ENCODE peak calls at places on chromosomes 6 and 20, in four cellular contexts. Z is IMR-90, R is K562, Q is H1. C is an unnamed sample.

GRCh38 chr6:22906091-22906549 is 336.8 kb downstream of the HDGFL1 start:
- DNase-seq in Z (no peak), R (no peak), Q (no peak), C (no peak)

GRCh38 chr20:19254956-19255355 is 42.5 kb downstream of the SLC24A3 start:
- DNase-seq in Z (no peak), R (no peak), Q (no peak), C (no peak)

GRCh38 chr6:25341923-25342619 is 62.9 kb downstream of the CARMIL1 start:
- DNase-seq in Z (no peak), R (no peak), Q (no peak), C (no peak)

GRCh38 chr6:80210618-80211017 is 104.1 kb downstream of the BCKDHB start:
- DNase-seq in Z (no peak), R (no peak), Q (no peak), C (no peak)

GRCh38 chr20:53677447-53678314 is 84.0 kb upstream of the ZNF217 start:
- DNase-seq in Z (peak), R (peak), Q (no peak), C (peak)

GRCh38 chr20:36391456-36391855 is 85.3 kb downstream of the DLGAP4 start:
- DNase-seq in Z (no peak), R (no peak), Q (no peak), C (no peak)

GRCh38 chr20:12053348-12053747 is 135.7 kb downstream of the BTBD3 start:
- DNase-seq in Z (peak), R (no peak), Q (no peak), C (peak)

GRCh38 chr6:132698608-132699007 is 15.2 kb downstream of the VNN1 start:
- DNase-seq in Z (no peak), R (no peak), Q (no peak), C (no peak)

GRCh38 chr6:168415149-168415992 is 25.6 kb upstream of the SMOC2 start:
- DNase-seq in Z (no peak), R (no peak), Q (peak), C (no peak)

GRCh38 chr6:54846857-54847721 is 518 bp downstream of the FAM83B start:
- DNase-seq in Z (no peak), R (no peak), Q (peak), C (no peak)

GRCh38 chr6:153103256-153103655 is 27.8 kb downstream of the RGS17 start:
- DNase-seq in Z (no peak), R (no peak), Q (no peak), C (no peak)

GRCh38 chr6:135060076-135060475 is 5.5 kb upstream of the HBS1L start:
- DNase-seq in Z (no peak), R (no peak), Q (no peak), C (no peak)

GRCh38 chr20:25574411-25574810 is 10.9 kb downstream of the NINL start:
- DNase-seq in Z (peak), R (no peak), Q (no peak), C (peak)

GRCh38 chr6:110812719-110813118 is 2.5 kb downstream of the CDK19 start:
- DNase-seq in Z (no peak), R (no peak), Q (no peak), C (no peak)

GRCh38 chr6:119119989-119120388 is 41.5 kb upstream of the FAM184A start:
- DNase-seq in Z (peak), R (no peak), Q (no peak), C (no peak)

GRCh38 chr6:3414704-3415453 is 42.0 kb downstream of the SLC22A23 start:
- DNase-seq in Z (peak), R (peak), Q (no peak), C (peak)

GRCh38 chr20:59165794-59166709 is 2.4 kb downstream of the ZNF831 start:
- DNase-seq in Z (no peak), R (no peak), Q (no peak), C (no peak)

GRCh38 chr6:2999621-3000455 is at the start of gene NQO2:
- DNase-seq in Z (peak), R (peak), Q (peak), C (peak)

GRCh38 chr6:90429713-90430112 is 133.1 kb upstream of the BACH2 start:
- DNase-seq in Z (no peak), R (no peak), Q (no peak), C (no peak)

GRCh38 chr6:128712898-128713297 is 170.0 kb upstream of the LAMA2 start:
- DNase-seq in Z (no peak), R (no peak), Q (no peak), C (no peak)

GRCh38 chr6:165925474-165926156 is 242.0 kb downstream of the TBXT start:
- DNase-seq in Z (peak), R (no peak), Q (no peak), C (no peak)

GRCh38 chr6:44575644-44576043 is 188.1 kb downstream of the CDC5L start:
- DNase-seq in Z (no peak), R (no peak), Q (no peak), C (no peak)

GRCh38 chr20:56417911-56418310 is 5.9 kb downstream of the CASS4 start:
- DNase-seq in Z (peak), R (no peak), Q (no peak), C (peak)

GRCh38 chr6:73452107-73452461 is at the start of gene CGAS:
- DNase-seq in Z (peak), R (no peak), Q (no peak), C (no peak)

GRCh38 chr6:6885521-6886088 is 222.2 kb upstream of the RREB1 start:
- DNase-seq in Z (no peak), R (peak), Q (no peak), C (no peak)

GRCh38 chr6:137517404-137517803 is 23.2 kb upstream of the OLIG3 start:
- DNase-seq in Z (no peak), R (no peak), Q (no peak), C (no peak)

GRCh38 chr6:118663993-118664985 is 12.9 kb upstream of the CEP85L start:
- DNase-seq in Z (no peak), R (no peak), Q (no peak), C (no peak)

GRCh38 chr20:59518881-59519706 is 85.2 kb upstream of the PHACTR3 start:
- DNase-seq in Z (peak), R (peak), Q (peak), C (peak)

GRCh38 chr6:104784884-104785283 is 74.8 kb downstream of the HACE1 start:
- DNase-seq in Z (peak), R (no peak), Q (no peak), C (no peak)

GRCh38 chr6:11354019-11354418 is 121.6 kb upstream of the NEDD9 start:
- DNase-seq in Z (peak), R (no peak), Q (no peak), C (no peak)

GRCh38 chr6:326896-327537 is 34.7 kb downstream of the DUSP22 start:
- DNase-seq in Z (no peak), R (no peak), Q (no peak), C (no peak)

GRCh38 chr6:4956625-4957024 is 47.2 kb downstream of the RPP40 start:
- DNase-seq in Z (no peak), R (no peak), Q (no peak), C (no peak)

GRCh38 chr6:125294036-125294435 is 7.7 kb downstream of the HDDC2 start:
- DNase-seq in Z (no peak), R (no peak), Q (no peak), C (no peak)

GRCh38 chr6:70375882-70376281 is 37.4 kb upstream of the FAM135A start:
- DNase-seq in Z (no peak), R (peak), Q (peak), C (peak)

GRCh38 chr20:44635877-44636276 is 15.6 kb downstream of the ADA start:
- DNase-seq in Z (no peak), R (no peak), Q (no peak), C (no peak)

DNA sequence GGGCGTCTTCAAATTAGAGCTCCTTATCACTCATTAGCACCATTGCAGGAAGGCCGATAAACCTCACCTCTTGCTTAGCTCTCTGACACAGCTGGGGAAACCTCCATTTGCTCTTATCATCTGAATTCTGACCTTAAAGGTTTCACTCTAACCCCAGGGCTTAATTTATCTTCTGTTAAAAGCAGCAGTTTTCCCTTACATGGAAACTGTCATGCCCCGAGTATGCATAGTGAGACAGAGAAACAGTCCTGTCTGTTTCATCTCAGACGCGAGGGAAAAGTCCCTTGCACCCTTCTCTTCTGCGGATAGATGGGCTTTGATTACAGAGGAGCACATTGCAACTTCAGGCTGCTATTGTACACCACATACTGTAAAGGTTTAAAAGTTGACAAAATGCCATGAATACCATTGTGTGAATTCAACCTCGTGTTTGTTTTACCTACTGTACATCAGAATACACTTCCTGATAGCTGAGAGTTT is 191.5 kb upstream of the BMP2 start:
- DNase-seq in Z (peak), R (no peak), Q (no peak), C (peak)
- H3K9ac ChIP-seq in Z (peak), R (no peak), Q (no peak), C (no peak)

DNA sequence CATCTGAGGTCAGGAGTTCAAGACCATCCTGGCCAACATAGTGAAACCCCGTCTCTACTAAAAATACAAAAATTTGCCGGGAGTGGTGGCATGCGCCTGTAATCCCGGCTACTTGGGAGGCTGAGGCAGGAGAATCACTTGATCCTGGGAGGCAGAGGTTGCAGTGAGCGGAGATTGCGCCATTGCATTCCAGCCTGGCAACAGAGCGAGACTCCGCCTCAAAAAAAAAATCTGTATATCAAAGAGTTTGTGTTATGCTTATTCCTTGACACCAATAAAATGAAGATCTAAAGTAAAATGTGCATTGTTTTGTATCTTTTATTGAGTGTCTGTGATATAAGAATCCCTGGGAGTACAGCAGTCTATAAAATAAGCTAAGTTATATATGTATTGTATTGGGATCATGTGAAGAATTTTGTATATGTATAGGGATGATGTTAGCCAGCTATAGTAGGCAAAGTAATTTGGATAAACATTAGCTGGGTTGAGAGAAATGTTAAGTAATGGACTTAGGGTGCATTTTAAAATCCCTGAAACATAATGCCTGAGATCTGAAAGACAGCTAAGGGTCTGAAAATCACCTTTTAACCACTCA is 10.9 kb downstream of the TBP start:
- DNase-seq in Z (no peak), R (no peak), Q (no peak), C (no peak)
- TF ChIP-seq MAFK in Z (no peak), R (no peak), Q (no peak), C (no peak)

DNA sequence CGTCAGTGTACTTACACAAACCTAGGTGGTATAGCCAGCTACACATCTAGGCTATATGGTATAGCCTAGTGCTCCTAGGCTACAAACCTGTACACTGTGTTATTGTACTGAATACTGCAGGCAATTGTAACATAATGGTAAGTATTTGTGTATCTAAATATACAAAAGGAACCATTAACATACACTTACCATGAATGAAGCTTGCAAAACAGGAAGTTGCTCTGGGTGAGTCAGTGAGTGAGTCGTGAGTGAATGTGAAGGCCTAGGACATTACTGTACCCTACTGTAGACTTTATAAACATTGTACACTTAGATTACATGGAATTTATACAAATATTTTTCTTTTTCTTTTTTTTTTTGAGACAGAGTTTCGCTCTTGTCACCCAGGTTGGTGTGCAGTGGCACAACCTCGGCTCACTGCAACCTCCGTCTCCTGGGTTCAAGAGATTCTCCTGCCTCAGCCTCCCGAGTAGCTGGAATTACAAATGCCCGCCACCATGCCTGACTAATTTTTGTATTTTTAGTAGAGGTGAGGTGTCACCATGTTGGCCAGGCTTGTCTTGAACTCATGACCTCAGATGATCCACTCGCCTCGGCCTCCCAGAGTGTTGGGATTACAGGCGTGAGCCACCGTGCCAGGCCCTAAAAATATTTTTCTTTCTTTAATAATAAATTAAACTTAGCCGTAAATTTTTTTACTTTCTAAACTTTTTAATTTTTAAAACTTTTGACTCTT is 15.4 kb upstream of the KIAA1755 start:
- DNase-seq in Z (peak), R (no peak), Q (no peak), C (peak)
- H3K9ac ChIP-seq in Z (peak), R (no peak), Q (no peak), C (no peak)

DNA sequence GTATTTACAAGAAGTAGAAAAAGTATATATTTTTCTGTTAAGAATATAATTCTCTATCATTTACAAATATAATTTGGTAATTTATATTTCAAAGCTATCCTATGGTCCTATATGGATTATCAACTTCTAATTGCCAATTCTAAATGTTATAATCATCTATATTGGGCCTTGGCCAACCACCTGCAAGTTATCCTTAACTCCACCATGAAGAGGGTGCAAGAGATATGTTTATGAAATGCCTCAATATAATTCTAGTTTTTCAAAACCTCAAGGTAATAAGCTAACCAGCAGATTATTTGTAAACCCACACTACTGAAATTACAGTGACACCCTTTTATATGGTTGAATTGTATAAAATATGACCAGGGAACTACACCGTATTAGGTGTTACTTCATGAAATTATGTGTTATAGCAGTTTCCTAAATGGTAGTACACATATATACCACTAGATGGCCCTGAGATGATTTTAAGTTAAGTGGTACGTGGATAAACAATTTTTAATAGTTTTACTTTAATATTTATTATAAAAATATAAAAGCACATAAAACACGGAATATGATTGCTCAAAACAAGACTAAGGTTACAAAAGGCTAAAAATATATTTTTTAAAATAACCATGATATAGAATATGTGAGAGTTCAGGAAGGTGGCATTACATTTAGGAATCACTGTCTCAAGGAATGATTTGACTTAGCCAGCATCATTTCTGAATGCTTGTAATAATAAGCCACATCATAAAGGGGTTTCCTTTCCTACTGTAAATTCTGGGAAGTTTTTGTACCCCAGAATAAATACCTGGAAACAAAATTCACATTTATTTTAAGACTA is 9.8 kb upstream of the PNISR start:
- DNase-seq in Z (peak), R (peak), Q (no peak), C (peak)
- TF ChIP-seq MAFK in Z (no peak), R (no peak), Q (no peak), C (no peak)

DNA sequence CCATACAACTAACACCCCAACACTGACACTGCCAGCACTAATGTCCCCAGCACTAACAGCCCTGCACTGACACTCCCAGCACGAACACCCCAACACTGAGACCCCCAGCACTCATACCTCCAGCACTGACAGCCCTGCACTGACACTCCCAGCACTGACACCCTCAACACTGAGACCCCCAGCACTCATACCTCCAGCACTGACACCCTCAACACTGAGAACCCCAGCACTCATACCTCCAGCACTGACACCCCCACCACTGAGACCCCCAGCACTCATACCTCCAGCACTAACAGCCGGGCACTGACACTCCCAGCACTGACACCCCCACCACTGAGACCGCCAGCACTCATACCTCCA is 57.2 kb downstream of the ERMARD start:
- DNase-seq in Z (no peak), R (no peak), Q (peak), C (no peak)
- H3K9ac ChIP-seq in Z (no peak), R (no peak), Q (no peak), C (no peak)

GRCh38 chr20:41173161-41173721 is 35.9 kb downstream of the PLCG1 start:
- DNase-seq in Z (peak), R (peak), Q (peak), C (peak)
- TF ChIP-seq MAFK in Z (peak), R (no peak), Q (no peak), C (no peak)

DNA sequence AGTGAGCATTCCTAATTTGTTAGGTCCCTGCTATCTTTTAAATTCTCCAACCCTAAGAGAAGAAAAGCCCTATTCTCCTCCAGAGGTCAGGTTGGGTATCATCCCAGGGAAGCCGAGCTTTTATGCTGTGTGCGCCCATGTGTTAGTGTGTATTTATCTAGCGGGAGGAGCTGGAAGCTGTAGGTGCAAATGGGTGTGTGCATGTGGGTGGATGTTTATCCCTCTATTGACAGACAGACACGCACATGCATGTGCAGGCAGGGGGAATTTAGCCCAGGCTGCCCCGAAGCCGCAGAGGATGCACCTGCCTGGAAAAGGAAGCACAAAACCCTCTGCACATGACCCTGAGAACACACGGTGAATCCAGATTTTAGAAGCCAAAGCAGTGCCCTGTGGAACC is 397.6 kb downstream of the TAF4 start:
- DNase-seq in Z (no peak), R (no peak), Q (no peak), C (no peak)
- H3K9ac ChIP-seq in Z (no peak), R (no peak), Q (no peak), C (no peak)

GRCh38 chr6:100343678-100344077 is 121.0 kb downstream of the SIM1 start:
- DNase-seq in Z (peak), R (no peak), Q (no peak), C (no peak)

GRCh38 chr6:100344761-100345160 is 120.0 kb downstream of the SIM1 start:
- DNase-seq in Z (peak), R (no peak), Q (no peak), C (no peak)

GRCh38 chr6:100344321-100344720 is 120.4 kb downstream of the SIM1 start:
- DNase-seq in Z (no peak), R (no peak), Q (no peak), C (no peak)

GRCh38 chr6:100339574-100340255 is 125.0 kb downstream of the SIM1 start:
- DNase-seq in Z (peak), R (no peak), Q (no peak), C (no peak)

GRCh38 chr6:100342830-100343229 is 121.9 kb downstream of the SIM1 start:
- DNase-seq in Z (peak), R (no peak), Q (no peak), C (no peak)
- TF ChIP-seq MAFK in Z (no peak), R (no peak), Q (no peak), C (no peak)

GRCh38 chr20:62485062-62485700 is 9.4 kb upstream of the GATA5 start:
- DNase-seq in Z (peak), R (peak), Q (no peak), C (no peak)

GRCh38 chr20:62482136-62482833 is 6.5 kb upstream of the GATA5 start:
- DNase-seq in Z (no peak), R (no peak), Q (no peak), C (no peak)

GRCh38 chr20:62484478-62484877 is 8.7 kb upstream of the GATA5 start:
- DNase-seq in Z (no peak), R (no peak), Q (no peak), C (no peak)

GRCh38 chr20:62482970-62483369 is 7.2 kb upstream of the GATA5 start:
- DNase-seq in Z (no peak), R (no peak), Q (no peak), C (no peak)

GRCh38 chr20:62483613-62484468 is 8.0 kb upstream of the GATA5 start:
- DNase-seq in Z (no peak), R (no peak), Q (no peak), C (no peak)
- H3K9ac ChIP-seq in Z (no peak), R (no peak), Q (no peak), C (no peak)

C was measured in HepG2.